ENCODE peak calls at places on chromosomes 12 and 14, in seven cellular contexts. W is activated CD8-positive, alpha-beta memory T cell treated with anti-CD3 and anti-CD28 coated beads, Interleukin-2, amount 50 U/mL, for 48 hours; N is hepatocyte; J is chondrocyte; D is NCI-H1436 treated with DMSO at 0.1 percent for 48 hours; O is HFFc6; X is SJCRH30. B is an unnamed sample.

GRCh38 chr14:91614187-91614586 is 104.1 kb upstream of the PPP4R3A start:
- DNase-seq in O (no peak), N (no peak), D (no peak), X (no peak), W (no peak), J (no peak), B (no peak)

GRCh38 chr12:16246264-16246663 is 31.2 kb downstream of the SLC15A5 start:
- DNase-seq in D (no peak), N (no peak), O (no peak), X (no peak), J (no peak), W (no peak), B (no peak)

GRCh38 chr14:60220084-60220483 is 28.9 kb upstream of the PPM1A start:
- DNase-seq in N (no peak), X (no peak), J (no peak), O (no peak), D (no peak), W (no peak), B (no peak)

GRCh38 chr14:79629891-79630560 is 581.3 kb downstream of the DIO2 start:
- DNase-seq in J (no peak), N (peak), O (no peak), X (no peak), W (no peak), D (no peak), B (no peak)

GRCh38 chr14:99982449-99983250 is 82.6 kb upstream of the EVL start:
- DNase-seq in X (peak), W (peak), D (no peak), J (no peak), N (peak), O (peak), B (peak)

GRCh38 chr12:41619705-41620104 is 431.6 kb downstream of the PDZRN4 start:
- DNase-seq in O (no peak), J (no peak), N (no peak), D (no peak), X (no peak), W (no peak), B (peak)

GRCh38 chr12:46356655-46357437 is 15.7 kb downstream of the SLC38A2 start:
- DNase-seq in J (no peak), X (no peak), N (no peak), O (no peak), W (no peak), D (no peak), B (no peak)

GRCh38 chr12:76277480-76277879 is 70.7 kb downstream of the BBS10 start:
- DNase-seq in J (no peak), X (peak), N (no peak), D (no peak), O (peak), W (no peak), B (no peak)

GRCh38 chr12:68899251-68899771 is 33.7 kb downstream of the CPM start:
- DNase-seq in X (no peak), D (no peak), N (peak), W (no peak), O (peak), J (no peak), B (no peak)

GRCh38 chr12:104190641-104191176 is 24.9 kb upstream of the TXNRD1 start:
- DNase-seq in J (no peak), W (peak), D (no peak), X (no peak), N (no peak), O (no peak), B (no peak)

GRCh38 chr14:65179918-65180724 is 77.8 kb upstream of the MAX start:
- DNase-seq in D (no peak), J (no peak), W (no peak), N (no peak), O (peak), X (peak), B (peak)

GRCh38 chr12:65886996-65887395 is 62.7 kb downstream of the HMGA2 start:
- DNase-seq in N (no peak), O (peak), W (no peak), D (no peak), J (no peak), X (no peak), B (no peak)

GRCh38 chr14:97626088-97626487 is 828.9 kb downstream of the VRK1 start:
- DNase-seq in W (no peak), X (peak), D (no peak), O (no peak), N (no peak), J (no peak), B (peak)

B was measured in NCI-H1105 treated with DMSO at 0.1 percent for 48 hours.